ENCODE peak calls at places on chromosomes 13 and 19, in four cellular contexts. M, Q, I and P are unnamed samples.
A peak's percentile ranks its signal among the peaks of the same experiment; 100 is the strongest.

GRCh38 chr19:50486823-50487515 is 10.3 kb upstream of the GARIN5A start:
- DNase-seq in M (no peak), Q (peak; percentile 26), I (peak; percentile 74), P (no peak)

GRCh38 chr19:45340232-45340898 is at the start of gene KLC3:
- DNase-seq in M (peak; percentile 57), Q (no peak), I (no peak), P (no peak)

GRCh38 chr13:106373304-106373988 is 162.0 kb downstream of the EFNB2 start:
- DNase-seq in I (no peak), M (no peak), Q (no peak), P (no peak)

GRCh38 chr13:99386495-99386894 is 79.3 kb upstream of the GPR183 start:
- DNase-seq in I (no peak), Q (no peak), M (no peak), P (no peak)

GRCh38 chr19:30742539-30742938 is 370.4 kb downstream of the ZNF536 start:
- DNase-seq in Q (no peak), M (no peak), I (no peak), P (no peak)

GRCh38 chr13:89227356-89227755 is 1556.2 kb downstream of the SLITRK5 start:
- DNase-seq in M (no peak), I (no peak), Q (no peak), P (no peak)

GRCh38 chr13:23867027-23867491 is 22.1 kb downstream of the MIPEP start:
- DNase-seq in Q (no peak), I (no peak), M (no peak), P (no peak)

GRCh38 chr19:17577698-17578097 is 22.2 kb downstream of the COLGALT1 start:
- DNase-seq in I (no peak), Q (no peak), M (no peak), P (no peak)

GRCh38 chr13:107441279-107441678 is 774.1 kb downstream of the LIG4 start:
- DNase-seq in Q (no peak), I (no peak), M (no peak), P (no peak)

GRCh38 chr13:113115363-113116205 is 7.0 kb upstream of the F10 start:
- DNase-seq in I (no peak), M (peak; percentile 8), Q (no peak), P (no peak)

GRCh38 chr13:19845758-19846157 is 17.7 kb downstream of the ZMYM5 start:
- DNase-seq in I (no peak), M (no peak), Q (no peak), P (no peak)

GRCh38 chr13:44814836-44815235 is 174.4 kb downstream of the NUFIP1 start:
- DNase-seq in I (no peak), M (no peak), Q (no peak), P (no peak)

GRCh38 chr19:6039541-6040225 is 61.7 kb upstream of the RANBP3 start:
- DNase-seq in I (no peak), Q (no peak), M (no peak), P (no peak)

GRCh38 chr19:38207543-38207942 is 16.5 kb downstream of the DPF1 start:
- DNase-seq in M (no peak), I (no peak), Q (no peak), P (no peak)

GRCh38 chr13:33519561-33520479 is 234.3 kb upstream of the STARD13 start:
- DNase-seq in I (no peak), Q (no peak), M (no peak), P (no peak)

GRCh38 chr19:34962281-34962944 is 1.6 kb downstream of the ZNF792 start:
- DNase-seq in M (no peak), Q (peak; percentile 48), I (no peak), P (no peak)

GRCh38 chr19:10421981-10422461 is 1.7 kb downstream of the PDE4A start:
- DNase-seq in I (no peak), Q (no peak), M (no peak), P (peak; percentile 87)

GRCh38 chr19:43780706-43781525 is at the start of gene KCNN4:
- DNase-seq in M (no peak), I (no peak), Q (peak; percentile 78), P (peak; percentile 94)

GRCh38 chr13:59931621-59932020 is 232.1 kb downstream of the DIAPH3 start:
- DNase-seq in I (no peak), Q (no peak), M (no peak), P (no peak)

GRCh38 chr13:64540468-64540867 is 2689.7 kb downstream of the PCDH9 start:
- DNase-seq in Q (no peak), I (no peak), M (no peak), P (no peak)

GRCh38 chr19:16368385-16369305 is 44.0 kb downstream of the KLF2 start:
- DNase-seq in M (no peak), I (peak; percentile 46), Q (no peak), P (no peak)

GRCh38 chr19:58559275-58560006 is 1.0 kb upstream of the UBE2M start:
- DNase-seq in Q (peak; percentile 95), M (peak; percentile 74), I (peak; percentile 96), P (peak; percentile 91)

GRCh38 chr19:50720181-50720920 is 749 bp upstream of the SHANK1 start:
- DNase-seq in I (no peak), Q (no peak), M (no peak), P (no peak)

GRCh38 chr13:27043013-27043412 is 128.6 kb downstream of the USP12 start:
- DNase-seq in M (no peak), Q (no peak), I (no peak), P (no peak)

GRCh38 chr19:50569938-50570540 is 1.8 kb upstream of the LRRC4B start:
- DNase-seq in Q (no peak), M (no peak), I (no peak), P (no peak)

GRCh38 chr19:20078696-20079095 is 896 bp downstream of the ZNF90 start:
- DNase-seq in M (no peak), I (no peak), Q (peak; percentile 51), P (no peak)

GRCh38 chr19:53549354-53549753 is 11.4 kb downstream of the ZNF331 start:
- DNase-seq in Q (peak; percentile 24), M (no peak), I (no peak), P (no peak)

GRCh38 chr13:84816567-84817133 is 934.4 kb upstream of the SLITRK1 start:
- DNase-seq in M (no peak), Q (no peak), I (no peak), P (no peak)

GRCh38 chr19:30596813-30597399 is 224.7 kb downstream of the ZNF536 start:
- DNase-seq in Q (no peak), I (no peak), M (no peak), P (no peak)

GRCh38 chr19:53332484-53332883 is 1.1 kb upstream of the ZNF845 start:
- DNase-seq in Q (no peak), M (no peak), I (no peak), P (no peak)

GRCh38 chr19:56966225-56966696 is 125.7 kb upstream of the PEG3 start:
- DNase-seq in M (no peak), I (no peak), Q (no peak), P (no peak)

GRCh38 chr13:44932850-44933251 is 56.4 kb downstream of the NUFIP1 start:
- DNase-seq in M (no peak), Q (no peak), I (no peak), P (no peak)

GRCh38 chr19:18669524-18669817 is 14.0 kb upstream of the CRTC1 start:
- DNase-seq in I (no peak), Q (no peak), M (no peak), P (no peak)

GRCh38 chr13:22298530-22298929 is 627.7 kb downstream of the FGF9 start:
- DNase-seq in I (no peak), M (no peak), Q (no peak), P (no peak)

GRCh38 chr13:44795176-44795575 is 194.1 kb downstream of the NUFIP1 start:
- DNase-seq in I (no peak), Q (no peak), M (no peak), P (no peak)

GRCh38 chr19:16525751-16526481 is 16.3 kb downstream of the CHERP start:
- DNase-seq in I (no peak), M (no peak), Q (no peak), P (no peak)

GRCh38 chr13:23751195-23751594 is 138.0 kb downstream of the MIPEP start:
- DNase-seq in I (no peak), M (no peak), Q (no peak), P (no peak)

GRCh38 chr13:29472317-29472961 is 123.0 kb downstream of the SLC7A1 start:
- DNase-seq in M (peak; percentile 43), I (no peak), Q (peak; percentile 71), P (no peak)

GRCh38 chr13:113121183-113121927 is 1.2 kb upstream of the F10 start:
- DNase-seq in Q (no peak), M (no peak), I (no peak), P (no peak)

GRCh38 chr13:112804374-112804773 is 114.5 kb downstream of the ATP11A start:
- DNase-seq in Q (no peak), I (no peak), M (no peak), P (no peak)

DNA sequence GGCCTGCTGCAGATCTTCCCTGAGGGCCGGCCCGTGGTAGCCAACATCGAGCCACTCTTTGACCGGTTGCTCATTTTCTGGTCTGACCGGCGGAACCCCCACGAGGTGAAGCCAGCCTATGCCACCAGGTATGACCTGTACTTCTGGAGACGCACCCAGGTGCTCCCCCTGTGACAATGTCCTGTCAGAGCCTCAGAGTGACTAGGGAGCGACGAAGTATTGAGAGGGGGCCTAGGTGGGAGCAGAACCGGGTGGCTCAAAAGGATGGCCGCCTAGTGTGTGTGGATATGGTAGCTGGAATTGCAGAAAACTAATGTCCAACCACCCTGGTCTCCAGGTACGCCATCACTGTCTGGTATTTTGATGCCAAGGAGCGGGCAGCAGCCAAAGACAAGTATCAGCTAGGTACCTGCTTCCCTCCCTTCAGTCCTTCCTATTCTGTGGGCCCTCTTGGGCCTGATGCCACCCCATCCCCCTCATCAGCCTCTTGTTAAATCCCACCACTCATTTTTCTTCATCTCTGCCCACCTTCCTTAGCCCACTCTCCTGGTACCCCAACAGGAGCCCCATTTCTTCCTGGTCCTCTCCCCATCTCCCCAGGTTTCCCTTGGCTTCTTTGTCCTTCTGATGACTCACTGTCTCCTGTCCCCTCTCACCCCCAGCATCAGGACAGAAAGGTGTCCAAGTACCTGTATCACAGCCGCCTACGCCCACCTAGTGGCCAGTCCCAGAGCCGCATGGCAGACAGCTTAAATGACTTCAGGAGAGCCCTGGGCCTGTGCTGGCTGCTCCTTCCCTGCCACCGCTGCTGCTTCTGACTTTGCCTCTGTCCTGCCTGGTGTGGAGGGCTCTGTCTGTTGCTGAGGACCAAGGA is 8.4 kb downstream of the EGLN2 start:
- DNase-seq in Q (no peak), M (no peak), I (no peak), P (no peak)
- TF ChIP-seq CTCF in Q (no peak), M (peak; percentile 57), I (no peak), P (peak; percentile 74)

DNA sequence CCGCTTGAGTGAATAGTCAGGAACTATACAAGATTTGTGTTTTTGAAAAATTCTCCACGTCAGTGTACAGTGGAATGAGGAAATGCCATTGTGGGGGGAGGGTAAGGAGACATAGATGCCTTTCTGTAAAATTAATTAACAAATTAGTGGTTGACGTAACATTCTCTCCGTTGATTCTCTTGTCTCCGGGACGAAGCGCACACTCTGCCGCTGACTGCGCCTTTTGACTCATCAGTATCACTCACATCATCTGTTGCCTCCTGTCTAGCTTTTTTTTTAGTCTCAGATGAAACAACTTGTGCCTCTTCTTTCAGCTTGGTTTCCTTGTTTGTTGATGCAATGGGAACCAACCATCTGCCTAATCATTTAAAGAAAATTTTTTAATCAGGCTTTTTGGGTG is 48.9 kb upstream of the IRS2 start:
- DNase-seq in Q (no peak), M (no peak), I (no peak), P (no peak)
- TF ChIP-seq CTCF in Q (no peak), M (no peak), I (no peak), P (no peak)

GRCh38 chr19:13195678-13196077 is 45.5 kb downstream of the IER2 start:
- DNase-seq in M (no peak), I (no peak), Q (no peak), P (no peak)
- TF ChIP-seq CTCF in M (peak; percentile 61), I (no peak), Q (peak; percentile 12), P (no peak)

GRCh38 chr19:925087-925911 is 536 bp upstream of the ARID3A start:
- DNase-seq in Q (peak; percentile 83), I (peak; percentile 89), M (peak; percentile 67), P (peak; percentile 72)
- TF ChIP-seq CTCF in Q (no peak), I (no peak), M (peak; percentile 8), P (no peak)

GRCh38 chr19:2254052-2254872 is 2.0 kb downstream of the JSRP1 start:
- DNase-seq in M (peak; percentile 66), Q (no peak), I (no peak), P (no peak)
- TF ChIP-seq CTCF in M (peak; percentile 71), Q (no peak), I (peak; percentile 24), P (no peak)